ENCODE peak calls at places on chromosomes 2 and 18, in nine cellular contexts. F, S, Q, O, M, J, X, N and V are unnamed samples.

GRCh38 chr2:186498834-186499233 is 12.8 kb downstream of the ZC3H15 start:
- DNase-seq in F (no peak), S (no peak), Q (no peak), O (no peak), M (no peak), J (no peak), X (no peak), N (no peak), V (no peak)

GRCh38 chr18:56130481-56130880 is 507.9 kb downstream of the TXNL1 start:
- DNase-seq in F (no peak), S (no peak), Q (no peak), O (no peak), M (no peak), J (no peak), X (no peak), N (no peak), V (no peak)

GRCh38 chr2:82954868-82955267 is 1504.2 kb downstream of the SUCLG1 start:
- DNase-seq in F (no peak), S (no peak), Q (no peak), O (no peak), M (no peak), J (no peak), X (no peak), N (no peak), V (no peak)

GRCh38 chr2:231527955-231528635 is 2.1 kb downstream of the NMUR1 start:
- DNase-seq in F (no peak), S (no peak), Q (no peak), O (no peak), M (no peak), J (no peak), X (no peak), N (no peak), V (no peak)

GRCh38 chr2:97945791-97946190 is 50.0 kb downstream of the TMEM131 start:
- DNase-seq in F (no peak), S (no peak), Q (no peak), O (no peak), M (no peak), J (no peak), X (no peak), N (no peak), V (no peak)

GRCh38 chr2:57878573-57878910 is 168.1 kb upstream of the VRK2 start:
- DNase-seq in F (no peak), S (no peak), Q (no peak), O (no peak), M (no peak), J (no peak), X (no peak), N (no peak), V (no peak)

GRCh38 chr2:53445376-53446072 is 322.1 kb upstream of the CHAC2 start:
- DNase-seq in F (no peak), S (no peak), Q (no peak), O (no peak), M (peak), J (no peak), X (no peak), N (no peak), V (no peak)

GRCh38 chr2:51960846-51961335 is 929.0 kb upstream of the NRXN1 start:
- DNase-seq in F (no peak), S (no peak), Q (no peak), O (no peak), M (no peak), J (no peak), X (no peak), N (no peak), V (no peak)

GRCh38 chr2:18987592-18988073 is 370.8 kb downstream of the OSR1 start:
- DNase-seq in F (no peak), S (no peak), Q (no peak), O (no peak), M (peak), J (no peak), X (no peak), N (no peak), V (no peak)

GRCh38 chr18:79361766-79362522 is 33.8 kb upstream of the NFATC1 start:
- DNase-seq in F (no peak), S (no peak), Q (no peak), O (no peak), M (no peak), J (no peak), X (peak), N (no peak), V (no peak)

GRCh38 chr18:52903858-52904257 is 563.9 kb downstream of the DCC start:
- DNase-seq in F (peak), S (no peak), Q (peak), O (no peak), M (no peak), J (no peak), X (peak), N (no peak), V (no peak)

GRCh38 chr2:235049069-235049468 is 97.3 kb downstream of the SH3BP4 start:
- DNase-seq in F (no peak), S (no peak), Q (no peak), O (no peak), M (no peak), J (no peak), X (peak), N (no peak), V (no peak)

GRCh38 chr2:8087480-8087840 is 594.4 kb upstream of the ID2 start:
- DNase-seq in F (no peak), S (no peak), Q (no peak), O (no peak), M (no peak), J (no peak), X (no peak), N (no peak), V (no peak)

GRCh38 chr2:74267068-74267467 is 68.7 kb downstream of the MTHFD2 start:
- DNase-seq in F (peak), S (peak), Q (peak), O (peak), M (no peak), J (no peak), X (peak), N (peak), V (no peak)

GRCh38 chr18:9474103-9474982 is 970 bp upstream of the RALBP1 start:
- DNase-seq in F (no peak), S (no peak), Q (no peak), O (no peak), M (peak), J (no peak), X (peak), N (no peak), V (no peak)

GRCh38 chr2:181500201-181500600 is 43.0 kb downstream of the ITGA4 start:
- DNase-seq in F (no peak), S (no peak), Q (no peak), O (no peak), M (no peak), J (no peak), X (no peak), N (no peak), V (no peak)

GRCh38 chr2:135832891-135833290 is 4.1 kb downstream of the LCT start:
- DNase-seq in F (no peak), S (no peak), Q (no peak), O (no peak), M (no peak), J (no peak), X (no peak), N (no peak), V (no peak)

GRCh38 chr2:144230452-144231085 is 289.4 kb downstream of the ZEB2 start:
- DNase-seq in F (no peak), S (no peak), Q (no peak), O (no peak), M (no peak), J (no peak), X (no peak), N (no peak), V (no peak)

GRCh38 chr2:174080672-174081121 is 115.5 kb upstream of the SP3 start:
- DNase-seq in F (no peak), S (no peak), Q (no peak), O (no peak), M (no peak), J (no peak), X (no peak), N (no peak), V (no peak)

GRCh38 chr2:24164416-24164973 is 10.4 kb upstream of the FAM228A start:
- DNase-seq in F (peak), S (no peak), Q (peak), O (peak), M (no peak), J (no peak), X (peak), N (peak), V (peak)

GRCh38 chr18:73613706-73614340 is 533.8 kb downstream of the FBXO15 start:
- DNase-seq in F (no peak), S (no peak), Q (no peak), O (no peak), M (peak), J (no peak), X (no peak), N (no peak), V (no peak)